ENCODE peak calls at places on chromosomes 16 and 17, in seven cellular contexts. One of them, this sample, is unnamed.

GRCh38 chr17:35930211-35931065 is at the start of gene RDM1:
- DNase-seq in IMR-90: peak; percentile 34
- DNase-seq in SHP77: peak; percentile 28
- DNase-seq in kidney glomerular epithelial cell: peak; percentile 33
- DNase-seq in NCI-H1436: peak; percentile 91
- DNase-seq in activated T-cell treated with anti-CD3 and anti-CD28 coated beads for 1 hour: peak; percentile 60
- DNase-seq in COR-L47: peak; percentile 83
- DNase-seq in this sample: peak; percentile 73

GRCh38 chr17:28718317-28718672 is 627 bp upstream of the RAB34 start:
- DNase-seq in IMR-90: no peak
- DNase-seq in SHP77: no peak
- DNase-seq in activated T-cell treated with anti-CD3 and anti-CD28 coated beads for 1 hour: no peak
- DNase-seq in kidney glomerular epithelial cell: no peak
- DNase-seq in NCI-H1436: peak; percentile 65
- DNase-seq in COR-L47: no peak
- DNase-seq in this sample: no peak

GRCh38 chr16:12995721-12996372 is 94.4 kb downstream of the SHISA9 start:
- DNase-seq in COR-L47: no peak
- DNase-seq in NCI-H1436: no peak
- DNase-seq in activated T-cell treated with anti-CD3 and anti-CD28 coated beads for 1 hour: no peak
- DNase-seq in IMR-90: no peak
- DNase-seq in kidney glomerular epithelial cell: no peak
- DNase-seq in SHP77: no peak
- DNase-seq in this sample: no peak

GRCh38 chr17:48546924-48547838 is 2.3 kb upstream of the HOXB2 start:
- DNase-seq in COR-L47: peak; percentile 48
- DNase-seq in SHP77: no peak
- DNase-seq in kidney glomerular epithelial cell: no peak
- DNase-seq in IMR-90: peak; percentile 56
- DNase-seq in activated T-cell treated with anti-CD3 and anti-CD28 coated beads for 1 hour: no peak
- DNase-seq in NCI-H1436: no peak
- DNase-seq in this sample: no peak

GRCh38 chr17:18224053-18224427 is 1.4 kb upstream of the LLGL1 start:
- DNase-seq in NCI-H1436: no peak
- DNase-seq in IMR-90: no peak
- DNase-seq in kidney glomerular epithelial cell: no peak
- DNase-seq in SHP77: no peak
- DNase-seq in activated T-cell treated with anti-CD3 and anti-CD28 coated beads for 1 hour: no peak
- DNase-seq in COR-L47: no peak
- DNase-seq in this sample: no peak

GRCh38 chr17:59470624-59471297 is 94.6 kb upstream of the DHX40 start:
- DNase-seq in activated T-cell treated with anti-CD3 and anti-CD28 coated beads for 1 hour: no peak
- DNase-seq in IMR-90: no peak
- DNase-seq in kidney glomerular epithelial cell: no peak
- DNase-seq in SHP77: no peak
- DNase-seq in NCI-H1436: no peak
- DNase-seq in COR-L47: no peak
- DNase-seq in this sample: no peak

GRCh38 chr17:49582789-49583188 is 7.1 kb downstream of the NXPH3 start:
- DNase-seq in activated T-cell treated with anti-CD3 and anti-CD28 coated beads for 1 hour: no peak
- DNase-seq in kidney glomerular epithelial cell: no peak
- DNase-seq in SHP77: no peak
- DNase-seq in COR-L47: no peak
- DNase-seq in IMR-90: peak; percentile 33
- DNase-seq in NCI-H1436: no peak
- DNase-seq in this sample: no peak

GRCh38 chr17:75109407-75110236 is at the start of gene ARMC7:
- DNase-seq in IMR-90: peak; percentile 77
- DNase-seq in activated T-cell treated with anti-CD3 and anti-CD28 coated beads for 1 hour: peak; percentile 90
- DNase-seq in SHP77: peak; percentile 94
- DNase-seq in NCI-H1436: peak; percentile 91
- DNase-seq in kidney glomerular epithelial cell: peak; percentile 69
- DNase-seq in COR-L47: peak; percentile 79
- DNase-seq in this sample: peak; percentile 81

GRCh38 chr17:77474292-77474988 is 333.7 kb downstream of the SEC14L1 start:
- DNase-seq in IMR-90: peak; percentile 41
- DNase-seq in NCI-H1436: no peak
- DNase-seq in kidney glomerular epithelial cell: no peak
- DNase-seq in COR-L47: no peak
- DNase-seq in activated T-cell treated with anti-CD3 and anti-CD28 coated beads for 1 hour: no peak
- DNase-seq in SHP77: no peak
- DNase-seq in this sample: no peak

GRCh38 chr17:42513686-42514085 is 22.4 kb upstream of the NAGLU start:
- DNase-seq in COR-L47: no peak
- DNase-seq in activated T-cell treated with anti-CD3 and anti-CD28 coated beads for 1 hour: no peak
- DNase-seq in NCI-H1436: no peak
- DNase-seq in kidney glomerular epithelial cell: no peak
- DNase-seq in SHP77: no peak
- DNase-seq in IMR-90: no peak
- DNase-seq in this sample: no peak

GRCh38 chr17:38915639-38915995 is 9.8 kb upstream of the LASP1NB start:
- DNase-seq in IMR-90: no peak
- DNase-seq in SHP77: no peak
- DNase-seq in kidney glomerular epithelial cell: no peak
- DNase-seq in NCI-H1436: no peak
- DNase-seq in activated T-cell treated with anti-CD3 and anti-CD28 coated beads for 1 hour: no peak
- DNase-seq in COR-L47: no peak
- DNase-seq in this sample: no peak

GRCh38 chr16:66247516-66248089 is 118.9 kb upstream of the CDH5 start:
- DNase-seq in activated T-cell treated with anti-CD3 and anti-CD28 coated beads for 1 hour: no peak
- DNase-seq in COR-L47: peak; percentile 60
- DNase-seq in kidney glomerular epithelial cell: no peak
- DNase-seq in IMR-90: peak; percentile 71
- DNase-seq in SHP77: no peak
- DNase-seq in NCI-H1436: no peak
- DNase-seq in this sample: no peak

GRCh38 chr17:56978441-56979090 is 635 bp downstream of the SCPEP1 start:
- DNase-seq in kidney glomerular epithelial cell: no peak
- DNase-seq in NCI-H1436: no peak
- DNase-seq in IMR-90: peak; percentile 5
- DNase-seq in COR-L47: no peak
- DNase-seq in SHP77: no peak
- DNase-seq in activated T-cell treated with anti-CD3 and anti-CD28 coated beads for 1 hour: no peak
- DNase-seq in this sample: no peak

GRCh38 chr17:27559506-27559931 is 71.5 kb upstream of the LGALS9 start:
- DNase-seq in NCI-H1436: no peak
- DNase-seq in kidney glomerular epithelial cell: no peak
- DNase-seq in IMR-90: peak; percentile 87
- DNase-seq in activated T-cell treated with anti-CD3 and anti-CD28 coated beads for 1 hour: no peak
- DNase-seq in SHP77: peak; percentile 41
- DNase-seq in COR-L47: no peak
- DNase-seq in this sample: no peak

GRCh38 chr16:9458816-9459215 is 367.4 kb downstream of the HAPSTR1 start:
- DNase-seq in activated T-cell treated with anti-CD3 and anti-CD28 coated beads for 1 hour: no peak
- DNase-seq in kidney glomerular epithelial cell: no peak
- DNase-seq in SHP77: no peak
- DNase-seq in COR-L47: no peak
- DNase-seq in IMR-90: no peak
- DNase-seq in NCI-H1436: no peak
- DNase-seq in this sample: no peak

GRCh38 chr17:41009301-41009760 is 403 bp upstream of the KRTAP3-1 start:
- DNase-seq in activated T-cell treated with anti-CD3 and anti-CD28 coated beads for 1 hour: no peak
- DNase-seq in SHP77: no peak
- DNase-seq in kidney glomerular epithelial cell: no peak
- DNase-seq in NCI-H1436: peak; percentile 21
- DNase-seq in COR-L47: no peak
- DNase-seq in IMR-90: no peak
- DNase-seq in this sample: peak; percentile 79

GRCh38 chr17:4696432-4696796 is 7.5 kb downstream of the PELP1 start:
- DNase-seq in kidney glomerular epithelial cell: no peak
- DNase-seq in COR-L47: no peak
- DNase-seq in NCI-H1436: no peak
- DNase-seq in activated T-cell treated with anti-CD3 and anti-CD28 coated beads for 1 hour: no peak
- DNase-seq in IMR-90: no peak
- DNase-seq in SHP77: no peak
- DNase-seq in this sample: no peak

GRCh38 chr17:66441012-66441703 is 138.7 kb downstream of the PRKCA start:
- DNase-seq in COR-L47: no peak
- DNase-seq in activated T-cell treated with anti-CD3 and anti-CD28 coated beads for 1 hour: no peak
- DNase-seq in NCI-H1436: no peak
- DNase-seq in IMR-90: no peak
- DNase-seq in kidney glomerular epithelial cell: no peak
- DNase-seq in SHP77: no peak
- DNase-seq in this sample: no peak

GRCh38 chr17:72173475-72174116 is 52.8 kb downstream of the SOX9 start:
- DNase-seq in activated T-cell treated with anti-CD3 and anti-CD28 coated beads for 1 hour: no peak
- DNase-seq in kidney glomerular epithelial cell: no peak
- DNase-seq in IMR-90: peak; percentile 31
- DNase-seq in NCI-H1436: peak; percentile 52
- DNase-seq in COR-L47: peak; percentile 64
- DNase-seq in SHP77: peak; percentile 91
- DNase-seq in this sample: peak; percentile 92

GRCh38 chr16:23567602-23568001 is 10.1 kb downstream of the UBFD1 start:
- DNase-seq in IMR-90: no peak
- DNase-seq in kidney glomerular epithelial cell: no peak
- DNase-seq in activated T-cell treated with anti-CD3 and anti-CD28 coated beads for 1 hour: no peak
- DNase-seq in COR-L47: no peak
- DNase-seq in NCI-H1436: no peak
- DNase-seq in SHP77: no peak
- DNase-seq in this sample: no peak

GRCh38 chr16:14307623-14308356 is 236.7 kb downstream of the MRTFB start:
- DNase-seq in NCI-H1436: no peak
- DNase-seq in IMR-90: no peak
- DNase-seq in kidney glomerular epithelial cell: no peak
- DNase-seq in COR-L47: no peak
- DNase-seq in SHP77: no peak
- DNase-seq in activated T-cell treated with anti-CD3 and anti-CD28 coated beads for 1 hour: no peak
- DNase-seq in this sample: no peak

GRCh38 chr16:72122308-72122707 is 28.7 kb downstream of the DHX38 start:
- DNase-seq in activated T-cell treated with anti-CD3 and anti-CD28 coated beads for 1 hour: no peak
- DNase-seq in SHP77: no peak
- DNase-seq in kidney glomerular epithelial cell: no peak
- DNase-seq in COR-L47: no peak
- DNase-seq in IMR-90: no peak
- DNase-seq in NCI-H1436: no peak
- DNase-seq in this sample: no peak

GRCh38 chr16:54242199-54242598 is 44.4 kb downstream of the IRX3 start:
- DNase-seq in IMR-90: no peak
- DNase-seq in kidney glomerular epithelial cell: no peak
- DNase-seq in SHP77: no peak
- DNase-seq in NCI-H1436: peak; percentile 34
- DNase-seq in COR-L47: no peak
- DNase-seq in activated T-cell treated with anti-CD3 and anti-CD28 coated beads for 1 hour: no peak
- DNase-seq in this sample: no peak

GRCh38 chr17:27396045-27396444 is 60.2 kb upstream of the KSR1 start:
- DNase-seq in COR-L47: no peak
- DNase-seq in activated T-cell treated with anti-CD3 and anti-CD28 coated beads for 1 hour: no peak
- DNase-seq in SHP77: no peak
- DNase-seq in NCI-H1436: no peak
- DNase-seq in IMR-90: no peak
- DNase-seq in kidney glomerular epithelial cell: no peak
- DNase-seq in this sample: no peak

GRCh38 chr17:47949951-47950350 is 7.7 kb downstream of the PRR15L start:
- DNase-seq in COR-L47: peak; percentile 5
- DNase-seq in kidney glomerular epithelial cell: no peak
- DNase-seq in IMR-90: no peak
- DNase-seq in SHP77: no peak
- DNase-seq in NCI-H1436: no peak
- DNase-seq in activated T-cell treated with anti-CD3 and anti-CD28 coated beads for 1 hour: no peak
- DNase-seq in this sample: no peak

GRCh38 chr17:55390364-55390977 is 31.2 kb downstream of the MMD start:
- DNase-seq in IMR-90: no peak
- DNase-seq in SHP77: no peak
- DNase-seq in kidney glomerular epithelial cell: no peak
- DNase-seq in COR-L47: no peak
- DNase-seq in activated T-cell treated with anti-CD3 and anti-CD28 coated beads for 1 hour: no peak
- DNase-seq in NCI-H1436: no peak
- DNase-seq in this sample: no peak

GRCh38 chr17:38761612-38762011 is 9.1 kb downstream of the PSMB3 start:
- DNase-seq in COR-L47: no peak
- DNase-seq in IMR-90: peak; percentile 32
- DNase-seq in NCI-H1436: no peak
- DNase-seq in activated T-cell treated with anti-CD3 and anti-CD28 coated beads for 1 hour: no peak
- DNase-seq in kidney glomerular epithelial cell: no peak
- DNase-seq in SHP77: peak; percentile 22
- DNase-seq in this sample: no peak

GRCh38 chr17:40501499-40501911 is at the start of gene TNS4:
- DNase-seq in kidney glomerular epithelial cell: no peak
- DNase-seq in activated T-cell treated with anti-CD3 and anti-CD28 coated beads for 1 hour: no peak
- DNase-seq in COR-L47: no peak
- DNase-seq in IMR-90: no peak
- DNase-seq in SHP77: no peak
- DNase-seq in NCI-H1436: no peak
- DNase-seq in this sample: no peak

GRCh38 chr16:29992371-29992967 is 2.9 kb downstream of the HIRIP3 start:
- DNase-seq in kidney glomerular epithelial cell: no peak
- DNase-seq in IMR-90: peak; percentile 63
- DNase-seq in SHP77: no peak
- DNase-seq in NCI-H1436: no peak
- DNase-seq in COR-L47: no peak
- DNase-seq in activated T-cell treated with anti-CD3 and anti-CD28 coated beads for 1 hour: no peak
- DNase-seq in this sample: no peak

GRCh38 chr16:85081765-85082164 is 30.5 kb downstream of the CIBAR2 start:
- DNase-seq in NCI-H1436: no peak
- DNase-seq in activated T-cell treated with anti-CD3 and anti-CD28 coated beads for 1 hour: no peak
- DNase-seq in IMR-90: no peak
- DNase-seq in kidney glomerular epithelial cell: no peak
- DNase-seq in SHP77: no peak
- DNase-seq in COR-L47: no peak
- DNase-seq in this sample: no peak

GRCh38 chr17:37200497-37200896 is 175.3 kb upstream of the C17orf78 start:
- DNase-seq in activated T-cell treated with anti-CD3 and anti-CD28 coated beads for 1 hour: no peak
- DNase-seq in NCI-H1436: no peak
- DNase-seq in COR-L47: no peak
- DNase-seq in kidney glomerular epithelial cell: no peak
- DNase-seq in IMR-90: no peak
- DNase-seq in SHP77: no peak
- DNase-seq in this sample: no peak

GRCh38 chr17:17425005-17425404 is 51.8 kb upstream of the MED9 start:
- DNase-seq in NCI-H1436: no peak
- DNase-seq in activated T-cell treated with anti-CD3 and anti-CD28 coated beads for 1 hour: no peak
- DNase-seq in COR-L47: no peak
- DNase-seq in SHP77: no peak
- DNase-seq in IMR-90: no peak
- DNase-seq in kidney glomerular epithelial cell: no peak
- DNase-seq in this sample: no peak

GRCh38 chr16:55655709-55656694 is at the start of gene SLC6A2:
- DNase-seq in NCI-H1436: no peak
- DNase-seq in SHP77: no peak
- DNase-seq in IMR-90: no peak
- DNase-seq in COR-L47: no peak
- DNase-seq in activated T-cell treated with anti-CD3 and anti-CD28 coated beads for 1 hour: no peak
- DNase-seq in kidney glomerular epithelial cell: no peak
- DNase-seq in this sample: no peak

GRCh38 chr17:81543756-81544155 is 8.4 kb downstream of the FAAP100 start:
- DNase-seq in COR-L47: no peak
- DNase-seq in activated T-cell treated with anti-CD3 and anti-CD28 coated beads for 1 hour: no peak
- DNase-seq in kidney glomerular epithelial cell: no peak
- DNase-seq in SHP77: no peak
- DNase-seq in IMR-90: no peak
- DNase-seq in NCI-H1436: no peak
- DNase-seq in this sample: no peak

GRCh38 chr17:32111141-32111771 is 31.0 kb upstream of the RHOT1 start:
- DNase-seq in SHP77: peak; percentile 30
- DNase-seq in NCI-H1436: peak; percentile 81
- DNase-seq in activated T-cell treated with anti-CD3 and anti-CD28 coated beads for 1 hour: no peak
- DNase-seq in kidney glomerular epithelial cell: no peak
- DNase-seq in COR-L47: peak; percentile 35
- DNase-seq in IMR-90: peak; percentile 68
- DNase-seq in this sample: no peak

GRCh38 chr17:62931101-62931500 is 34.9 kb upstream of the TANC2 start:
- DNase-seq in kidney glomerular epithelial cell: no peak
- DNase-seq in IMR-90: peak; percentile 20
- DNase-seq in COR-L47: no peak
- DNase-seq in SHP77: no peak
- DNase-seq in NCI-H1436: no peak
- DNase-seq in activated T-cell treated with anti-CD3 and anti-CD28 coated beads for 1 hour: no peak
- DNase-seq in this sample: no peak